ENCODE peak calls at places on chromosome 21, in seven cellular contexts. T is psoas muscle, F is GM12891, O is sigmoid colon, L is IMR-90, V is hypothalamus, D is activated T-cell treated with anti-CD3 and anti-CD28 coated beads for 24 hours. Q is an unnamed sample.

GRCh38 chr21:15274701-15275255 is 210.0 kb upstream of the NRIP1 start:
- DNase-seq in V (no peak), D (no peak), T (no peak), O (no peak), L (no peak), F (no peak), Q (no peak)

GRCh38 chr21:42594616-42595280 is 58.7 kb upstream of the PDE9A start:
- DNase-seq in D (no peak), O (no peak), F (no peak), L (no peak), T (no peak), V (no peak), Q (no peak)

GRCh38 chr21:28336299-28336698 is 656.4 kb downstream of the LTN1 start:
- DNase-seq in L (peak), V (no peak), T (no peak), D (no peak), O (no peak), F (no peak), Q (no peak)

GRCh38 chr21:45012661-45013270 is 61.6 kb upstream of the ADARB1 start:
- DNase-seq in T (peak), V (no peak), L (no peak), O (no peak), D (no peak), F (no peak), Q (no peak)

GRCh38 chr21:33947451-33948095 is 32.0 kb upstream of the ATP5PO start:
- DNase-seq in F (no peak), L (peak), D (peak), V (no peak), T (peak), O (peak), Q (no peak)

GRCh38 chr21:45110873-45111624 is 36.7 kb downstream of the ADARB1 start:
- DNase-seq in O (peak), F (no peak), D (no peak), L (no peak), V (no peak), T (no peak), Q (no peak)

GRCh38 chr21:37849703-37850102 is 66.6 kb downstream of the KCNJ6 start:
- DNase-seq in O (no peak), V (no peak), L (peak), T (no peak), D (no peak), F (no peak), Q (no peak)

GRCh38 chr21:38170705-38171682 is 85.8 kb upstream of the KCNJ15 start:
- DNase-seq in V (no peak), L (peak), F (no peak), O (no peak), T (no peak), D (no peak), Q (no peak)

GRCh38 chr21:36479415-36480402 is at the start of gene CLDN14:
- DNase-seq in F (no peak), V (no peak), D (no peak), O (no peak), T (peak), L (peak), Q (no peak)